ENCODE peak calls at places on chromosomes 4 and X, in eight cellular contexts. A, L, C, O, Y, K, D and I are unnamed samples.

GRCh38 chrX:80354966-80355465 is 65.2 kb upstream of the TENT5D start:
- DNase-seq in A (no peak), L (no peak), C (no peak), O (no peak), Y (no peak), K (no peak), D (peak; percentile 13), I (no peak)

GRCh38 chr4:15063341-15063740 is 61.1 kb downstream of the CPEB2 start:
- DNase-seq in A (no peak), L (no peak), C (no peak), O (no peak), Y (no peak), K (no peak), D (no peak), I (no peak)

GRCh38 chr4:108427946-108428345 is 192.4 kb upstream of the RPL34 start:
- DNase-seq in A (no peak), L (no peak), C (no peak), O (no peak), Y (no peak), K (no peak), D (no peak), I (no peak)

GRCh38 chrX:32408389-32408788 is 803.0 kb downstream of the DMD start:
- DNase-seq in A (no peak), L (no peak), C (peak; percentile 1), O (peak; percentile 27), Y (no peak), K (peak; percentile 0), D (no peak), I (no peak)

GRCh38 chr4:186204103-186204559 is 12.8 kb downstream of the CYP4V2 start:
- DNase-seq in A (peak; percentile 22), L (no peak), C (peak; percentile 86), O (no peak), Y (no peak), K (no peak), D (no peak), I (no peak)

GRCh38 chrX:1205681-1206611 is 6.5 kb downstream of the CRLF2 start:
- DNase-seq in A (peak; percentile 20), L (peak; percentile 76), C (peak; percentile 74), O (no peak), Y (no peak), K (peak; percentile 6), D (no peak), I (peak; percentile 17)

GRCh38 chr4:119510750-119511149 is 117.9 kb downstream of the PDE5A start:
- DNase-seq in A (no peak), L (no peak), C (no peak), O (no peak), Y (no peak), K (no peak), D (no peak), I (no peak)

GRCh38 chrX:92270936-92271655 is 491.9 kb downstream of the PCDH11X start:
- DNase-seq in A (no peak), L (no peak), C (no peak), O (no peak), Y (no peak), K (no peak), D (no peak), I (no peak)

GRCh38 chr4:8079916-8080753 is 78.5 kb downstream of the ABLIM2 start:
- DNase-seq in A (no peak), L (no peak), C (peak; percentile 57), O (no peak), Y (no peak), K (no peak), D (no peak), I (no peak)

GRCh38 chr4:102169345-102169744 is 175.9 kb downstream of the SLC39A8 start:
- DNase-seq in A (peak; percentile 10), L (peak; percentile 47), C (peak; percentile 55), O (peak; percentile 44), Y (no peak), K (no peak), D (no peak), I (no peak)

GRCh38 chr4:20323991-20324390 is 72.3 kb downstream of the SLIT2 start:
- DNase-seq in A (no peak), L (no peak), C (no peak), O (no peak), Y (no peak), K (no peak), D (no peak), I (no peak)

GRCh38 chr4:47717173-47717572 is 120.7 kb downstream of the CORIN start:
- DNase-seq in A (no peak), L (no peak), C (no peak), O (no peak), Y (no peak), K (no peak), D (no peak), I (no peak)

GRCh38 chr4:53515076-53515475 is 76.2 kb downstream of the LNX1 start:
- DNase-seq in A (no peak), L (no peak), C (no peak), O (no peak), Y (no peak), K (no peak), D (no peak), I (no peak)

GRCh38 chr4:20412072-20412471 is 160.4 kb downstream of the SLIT2 start:
- DNase-seq in A (no peak), L (no peak), C (no peak), O (no peak), Y (no peak), K (no peak), D (no peak), I (no peak)

GRCh38 chr4:77776182-77777134 is 42.7 kb downstream of the CNOT6L start:
- DNase-seq in A (no peak), L (no peak), C (no peak), O (no peak), Y (no peak), K (no peak), D (no peak), I (no peak)

GRCh38 chr4:7672601-7673000 is 237.9 kb upstream of the PSAPL1 start:
- DNase-seq in A (no peak), L (no peak), C (no peak), O (no peak), Y (no peak), K (no peak), D (no peak), I (no peak)

GRCh38 chr4:8745036-8745827 is 126.4 kb downstream of the HMX1 start:
- DNase-seq in A (no peak), L (no peak), C (no peak), O (peak; percentile 81), Y (no peak), K (no peak), D (no peak), I (no peak)

GRCh38 chrX:151776113-151776790 is 41.7 kb downstream of the CNGA2 start:
- DNase-seq in A (no peak), L (peak; percentile 46), C (no peak), O (no peak), Y (no peak), K (no peak), D (no peak), I (no peak)

DNA sequence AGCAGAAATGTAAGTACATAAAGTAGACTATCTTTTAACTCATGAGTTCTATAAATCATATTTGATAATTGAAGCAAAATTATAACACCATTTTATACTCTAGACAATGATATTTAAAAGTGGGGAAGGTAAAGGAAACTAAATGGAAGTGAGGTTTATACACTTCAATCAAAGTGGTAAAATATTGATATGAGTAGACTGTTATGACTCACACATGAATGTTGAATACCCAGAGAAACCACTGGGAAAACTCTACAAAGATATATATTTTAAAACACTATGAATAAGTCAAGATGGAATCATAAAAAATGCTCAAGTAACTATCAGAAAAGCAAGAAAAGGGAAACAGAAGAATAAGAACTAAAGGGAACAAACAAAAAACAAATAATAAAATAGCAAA is 8.4 kb downstream of the VSIG1 start:
- DNase-seq in A (no peak), L (no peak), C (no peak), O (no peak), Y (no peak), K (no peak), D (no peak), I (no peak)
- H3K27me3 ChIP-seq in A (no peaks in the 10 kb centered on the region), L (no peaks in the 10 kb centered on the region), C (peaks cover 29% of the 10 kb centered on the region), O (peaks cover 51% of the 10 kb centered on the region), Y (no peaks in the 10 kb centered on the region), K (no peaks in the 10 kb centered on the region), D (peaks cover 8% of the 10 kb centered on the region), I (no peaks in the 10 kb centered on the region)

DNA sequence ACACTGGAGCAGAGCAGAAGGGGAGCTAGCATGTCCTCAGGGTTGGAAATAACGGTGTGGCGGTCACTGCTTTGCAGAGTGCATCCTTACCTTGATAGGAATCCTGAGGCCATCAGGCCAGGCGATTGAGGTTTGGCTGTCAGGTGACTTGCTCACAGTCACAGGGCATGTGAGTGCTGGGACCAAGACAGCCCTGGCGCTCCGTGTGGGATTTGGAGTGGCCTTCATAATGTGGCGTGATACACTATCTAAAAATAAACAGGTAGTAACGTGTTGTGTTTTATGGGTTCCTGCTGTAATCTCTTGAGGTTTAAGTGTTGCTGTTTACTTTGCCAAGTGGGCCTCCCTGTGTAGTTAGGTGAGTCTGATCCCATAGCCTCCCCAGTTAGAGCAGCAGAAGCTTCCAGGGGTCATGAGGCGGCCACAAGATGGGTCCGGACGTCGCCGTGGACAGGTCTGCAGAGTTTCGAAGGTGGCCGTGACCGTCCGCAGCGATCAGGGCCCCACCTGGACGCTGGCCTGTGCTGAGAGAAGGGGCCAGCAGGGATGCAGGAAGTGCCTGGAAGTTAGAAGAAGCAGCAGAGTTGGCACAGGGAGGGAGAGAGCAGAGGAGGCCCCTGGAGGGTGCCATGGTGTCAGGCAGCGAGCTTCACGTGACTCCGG is 27.7 kb downstream of the RGS12 start:
- DNase-seq in A (peak; percentile 45), L (peak; percentile 18), C (no peak), O (no peak), Y (no peak), K (no peak), D (no peak), I (no peak)
- H3K27ac ChIP-seq in A (no peak overlapping the region), L (no peak overlapping the region), C (peak overlapping the region; percentile 15), O (no peak overlapping the region), Y (no peak overlapping the region), K (no peak overlapping the region), D (no peak overlapping the region), I (no peak overlapping the region)

GRCh38 chr4:2288051-2288541 is 26.2 kb upstream of the MXD4 start:
- DNase-seq in A (peak; percentile 2), L (peak; percentile 18), C (no peak), O (peak; percentile 7), Y (no peak), K (no peak), D (peak; percentile 55), I (no peak)

GRCh38 chr4:2284934-2285664 is 23.2 kb upstream of the MXD4 start:
- DNase-seq in A (peak; percentile 3), L (no peak), C (no peak), O (no peak), Y (no peak), K (no peak), D (peak; percentile 30), I (no peak)

GRCh38 chr4:2285665-2286381 is 23.9 kb upstream of the MXD4 start:
- DNase-seq in A (peak; percentile 2), L (no peak), C (no peak), O (no peak), Y (no peak), K (no peak), D (peak; percentile 53), I (no peak)

GRCh38 chr4:2287594-2287915 is 25.6 kb upstream of the MXD4 start:
- DNase-seq in A (peak; percentile 3), L (no peak), C (no peak), O (no peak), Y (no peak), K (no peak), D (peak; percentile 19), I (no peak)

GRCh38 chr4:2286904-2287593 is 25.1 kb upstream of the MXD4 start:
- DNase-seq in A (peak; percentile 4), L (peak; percentile 27), C (no peak), O (peak; percentile 88), Y (no peak), K (no peak), D (peak; percentile 25), I (no peak)
- H3K27me3 ChIP-seq in A (no peaks in the 10 kb centered on the region), L (no peaks in the 10 kb centered on the region), C (no peaks in the 10 kb centered on the region), O (no peaks in the 10 kb centered on the region), Y (no peaks in the 10 kb centered on the region), K (no peaks in the 10 kb centered on the region), D (no peaks in the 10 kb centered on the region), I (no peaks in the 10 kb centered on the region)

GRCh38 chr4:84493092-84493850 is 5.8 kb downstream of the NKX6-1 start:
- DNase-seq in A (peak; percentile 57), L (peak; percentile 77), C (no peak), O (peak; percentile 57), Y (no peak), K (no peak), D (peak; percentile 66), I (no peak)
- H3K27ac ChIP-seq in A (peak overlapping the region; percentile 9), L (no peak overlapping the region), C (no peak overlapping the region), O (no peak overlapping the region), Y (peak overlapping the region; percentile 96), K (no peak overlapping the region), D (peak overlapping the region; percentile 65), I (no peak overlapping the region)